ENCODE peak calls at places on chromosomes 16 and 17, in seven cellular contexts. One of them, this sample, is unnamed.

GRCh38 chr17:80105762-80106161 is 4.4 kb downstream of the GAA start:
- DNase-seq in keratinocyte: no peak
- DNase-seq in adrenal gland: no peak
- DNase-seq in prostate gland: no peak
- DNase-seq in uterus: no peak
- DNase-seq in IMR-90: peak; percentile 21
- DNase-seq in PC-9: no peak
- DNase-seq in this sample: no peak

GRCh38 chr17:6212766-6213165 is 142.6 kb downstream of the WSCD1 start:
- DNase-seq in keratinocyte: no peak
- DNase-seq in adrenal gland: no peak
- DNase-seq in IMR-90: no peak
- DNase-seq in prostate gland: no peak
- DNase-seq in uterus: no peak
- DNase-seq in PC-9: no peak
- DNase-seq in this sample: no peak

GRCh38 chr17:38326996-38327792 is 16.6 kb downstream of the GPR179 start:
- DNase-seq in adrenal gland: peak; percentile 65
- DNase-seq in IMR-90: no peak
- DNase-seq in prostate gland: no peak
- DNase-seq in PC-9: no peak
- DNase-seq in keratinocyte: no peak
- DNase-seq in uterus: no peak
- DNase-seq in this sample: no peak

GRCh38 chr17:45229681-45230409 is 8.2 kb downstream of the FMNL1 start:
- DNase-seq in adrenal gland: no peak
- DNase-seq in uterus: no peak
- DNase-seq in keratinocyte: no peak
- DNase-seq in prostate gland: no peak
- DNase-seq in IMR-90: no peak
- DNase-seq in PC-9: no peak
- DNase-seq in this sample: no peak

GRCh38 chr17:56737741-56738161 is 96.0 kb downstream of the C17orf67 start:
- DNase-seq in keratinocyte: no peak
- DNase-seq in prostate gland: no peak
- DNase-seq in uterus: no peak
- DNase-seq in PC-9: no peak
- DNase-seq in adrenal gland: no peak
- DNase-seq in IMR-90: peak; percentile 82
- DNase-seq in this sample: no peak

GRCh38 chr17:9905902-9906301 is 831 bp upstream of the RCVRN start:
- DNase-seq in prostate gland: no peak
- DNase-seq in PC-9: no peak
- DNase-seq in IMR-90: no peak
- DNase-seq in adrenal gland: no peak
- DNase-seq in uterus: no peak
- DNase-seq in keratinocyte: no peak
- DNase-seq in this sample: no peak

GRCh38 chr16:5062790-5063765 is 2.7 kb downstream of the C16orf89 start:
- DNase-seq in IMR-90: no peak
- DNase-seq in uterus: no peak
- DNase-seq in keratinocyte: no peak
- DNase-seq in prostate gland: no peak
- DNase-seq in adrenal gland: no peak
- DNase-seq in PC-9: no peak
- DNase-seq in this sample: no peak

GRCh38 chr17:48471807-48472484 is 41.9 kb upstream of the SKAP1 start:
- DNase-seq in uterus: no peak
- DNase-seq in prostate gland: no peak
- DNase-seq in PC-9: no peak
- DNase-seq in IMR-90: no peak
- DNase-seq in adrenal gland: no peak
- DNase-seq in keratinocyte: peak; percentile 58
- DNase-seq in this sample: no peak

GRCh38 chr17:16121915-16122314 is 93.4 kb downstream of the NCOR1 start:
- DNase-seq in PC-9: no peak
- DNase-seq in uterus: no peak
- DNase-seq in prostate gland: no peak
- DNase-seq in adrenal gland: no peak
- DNase-seq in keratinocyte: no peak
- DNase-seq in IMR-90: peak; percentile 8
- DNase-seq in this sample: no peak
- H3K27ac ChIP-seq in PC-9: no peak overlapping the region
- H3K27ac ChIP-seq in uterus: peak overlapping the region; percentile 26
- H3K27ac ChIP-seq in prostate gland: no peak overlapping the region
- H3K27ac ChIP-seq in adrenal gland: no peak overlapping the region
- H3K27ac ChIP-seq in keratinocyte: peak overlapping the region; percentile 85
- H3K27ac ChIP-seq in IMR-90: no peak overlapping the region
- H3K27ac ChIP-seq in this sample: no peak overlapping the region

GRCh38 chr16:51815527-51815926 is 664.5 kb upstream of the SALL1 start:
- DNase-seq in PC-9: no peak
- DNase-seq in IMR-90: peak; percentile 32
- DNase-seq in uterus: no peak
- DNase-seq in keratinocyte: no peak
- DNase-seq in prostate gland: no peak
- DNase-seq in adrenal gland: no peak
- DNase-seq in this sample: no peak

GRCh38 chr16:51812945-51813344 is 661.9 kb upstream of the SALL1 start:
- DNase-seq in keratinocyte: no peak
- DNase-seq in adrenal gland: no peak
- DNase-seq in uterus: no peak
- DNase-seq in PC-9: no peak
- DNase-seq in prostate gland: no peak
- DNase-seq in IMR-90: no peak
- DNase-seq in this sample: no peak

GRCh38 chr16:51814617-51815016 is 663.5 kb upstream of the SALL1 start:
- DNase-seq in prostate gland: no peak
- DNase-seq in IMR-90: no peak
- DNase-seq in keratinocyte: no peak
- DNase-seq in adrenal gland: no peak
- DNase-seq in uterus: no peak
- DNase-seq in PC-9: no peak
- DNase-seq in this sample: no peak

GRCh38 chr16:51816929-51817328 is 665.9 kb upstream of the SALL1 start:
- DNase-seq in adrenal gland: no peak
- DNase-seq in PC-9: no peak
- DNase-seq in keratinocyte: no peak
- DNase-seq in prostate gland: no peak
- DNase-seq in uterus: no peak
- DNase-seq in IMR-90: peak; percentile 67
- DNase-seq in this sample: no peak

DNA sequence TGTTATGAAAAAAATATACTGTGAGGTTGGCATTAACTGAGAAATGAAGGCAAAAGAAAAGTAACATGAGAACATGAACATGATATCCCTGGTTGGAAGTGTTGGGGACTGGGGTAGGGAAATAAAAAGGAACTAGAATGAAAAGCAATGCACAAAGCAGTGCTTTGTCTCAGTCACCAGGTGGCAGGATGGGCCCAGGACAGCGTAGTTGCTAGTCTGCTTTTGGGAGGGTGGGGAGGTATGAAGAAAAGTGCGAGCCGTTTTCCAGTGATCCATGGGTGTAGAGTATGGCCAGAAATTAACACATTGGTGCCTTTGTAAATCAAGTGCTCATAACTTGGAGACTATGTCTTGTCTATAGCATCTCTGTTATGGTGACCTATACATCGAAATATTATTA is 662.5 kb upstream of the SALL1 start:
- DNase-seq in keratinocyte: no peak
- DNase-seq in uterus: no peak
- DNase-seq in prostate gland: no peak
- DNase-seq in adrenal gland: no peak
- DNase-seq in IMR-90: no peak
- DNase-seq in PC-9: no peak
- DNase-seq in this sample: no peak
- TF ChIP-seq CTCF in keratinocyte: peak; percentile 29
- TF ChIP-seq CTCF in uterus: no peak
- TF ChIP-seq CTCF in prostate gland: no peak
- TF ChIP-seq CTCF in adrenal gland: no peak
- TF ChIP-seq CTCF in IMR-90: peak; percentile 23
- TF ChIP-seq CTCF in PC-9: peak; percentile 21
- TF ChIP-seq CTCF in this sample: no peak

DNA sequence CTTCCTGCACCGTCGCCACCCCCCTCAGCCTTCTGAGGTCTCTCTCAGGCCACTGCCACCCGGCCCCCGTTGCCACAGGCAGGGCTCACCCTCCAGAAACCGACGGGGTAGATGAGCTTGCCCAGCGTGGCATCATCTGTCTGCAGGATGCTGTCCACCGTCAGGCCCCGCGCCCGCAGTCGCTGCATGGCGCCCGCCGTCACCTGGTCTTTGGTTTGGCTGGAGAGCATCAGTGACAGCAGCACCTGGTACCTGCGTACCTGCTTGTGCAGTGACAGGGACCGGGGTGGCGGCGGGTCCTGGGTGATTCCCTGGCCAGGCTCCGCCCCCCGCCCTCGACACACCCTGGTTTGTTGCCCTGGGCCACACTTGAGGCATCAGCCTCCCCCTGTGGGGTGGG is 3.1 kb downstream of the NTHL1 start:
- DNase-seq in prostate gland: no peak
- DNase-seq in keratinocyte: no peak
- DNase-seq in PC-9: no peak
- DNase-seq in uterus: no peak
- DNase-seq in adrenal gland: no peak
- DNase-seq in IMR-90: no peak
- DNase-seq in this sample: no peak
- H3K4me1 ChIP-seq in prostate gland: peaks cover 22% of the 10 kb centered on the region
- H3K4me1 ChIP-seq in keratinocyte: peaks cover 12% of the 10 kb centered on the region
- H3K4me1 ChIP-seq in PC-9: peaks cover 57% of the 10 kb centered on the region
- H3K4me1 ChIP-seq in uterus: peaks cover 18% of the 10 kb centered on the region
- H3K4me1 ChIP-seq in adrenal gland: peaks cover 6% of the 10 kb centered on the region
- H3K4me1 ChIP-seq in IMR-90: peaks cover 29% of the 10 kb centered on the region
- H3K4me1 ChIP-seq in this sample: peaks cover 14% of the 10 kb centered on the region

GRCh38 chr16:57318240-57318970 is 33.9 kb upstream of the PLLP start:
- DNase-seq in adrenal gland: peak; percentile 31
- DNase-seq in uterus: no peak
- DNase-seq in IMR-90: peak; percentile 39
- DNase-seq in keratinocyte: no peak
- DNase-seq in PC-9: no peak
- DNase-seq in prostate gland: no peak
- DNase-seq in this sample: no peak
- H3K27ac ChIP-seq in adrenal gland: no peak overlapping the region
- H3K27ac ChIP-seq in uterus: no peak overlapping the region
- H3K27ac ChIP-seq in IMR-90: no peak overlapping the region
- H3K27ac ChIP-seq in keratinocyte: no peak overlapping the region
- H3K27ac ChIP-seq in PC-9: no peak overlapping the region
- H3K27ac ChIP-seq in prostate gland: no peak overlapping the region
- H3K27ac ChIP-seq in this sample: peak overlapping the region; percentile 93

GRCh38 chr17:73340093-73340596 is 28.3 kb upstream of the CDC42EP4 start:
- DNase-seq in IMR-90: peak; percentile 95
- DNase-seq in adrenal gland: peak; percentile 90
- DNase-seq in prostate gland: no peak
- DNase-seq in PC-9: peak; percentile 97
- DNase-seq in keratinocyte: peak; percentile 57
- DNase-seq in uterus: peak; percentile 67
- DNase-seq in this sample: no peak
- TF ChIP-seq CTCF in IMR-90: peak; percentile 58
- TF ChIP-seq CTCF in adrenal gland: peak; percentile 60
- TF ChIP-seq CTCF in prostate gland: no peak
- TF ChIP-seq CTCF in PC-9: peak; percentile 71
- TF ChIP-seq CTCF in keratinocyte: peak; percentile 70
- TF ChIP-seq CTCF in uterus: peak; percentile 46
- TF ChIP-seq CTCF in this sample: peak; percentile 27

This sample was measured in thoracic aorta.